ENCODE peak calls at places on chromosomes 1 and 21, in five cellular contexts. I is K562, N is HepG2, A is GM12878, S is SK-N-SH. V is an unnamed sample.

GRCh38 chr1:154716012-154716411 is 108.0 kb upstream of the ADAR start:
- DNase-seq in I (no peak), N (no peak), A (no peak), S (peak; percentile 81), V (no peak)

GRCh38 chr1:44423706-44424546 is 18.9 kb downstream of the RNF220 start:
- DNase-seq in I (no peak), N (no peak), A (no peak), S (no peak), V (peak; percentile 35)

GRCh38 chr1:63640633-63641567 is 47.7 kb downstream of the PGM1 start:
- DNase-seq in I (no peak), N (peak; percentile 97), A (no peak), S (no peak), V (no peak)

GRCh38 chr1:202343652-202344349 is 2.1 kb upstream of the UBE2T start:
- DNase-seq in I (peak; percentile 48), N (peak; percentile 56), A (no peak), S (peak; percentile 37), V (peak; percentile 48)

GRCh38 chr1:234619794-234620247 is 9.8 kb upstream of the IRF2BP2 start:
- DNase-seq in I (no peak), N (peak; percentile 97), A (no peak), S (no peak), V (no peak)

GRCh38 chr21:42146821-42147220 is 72.1 kb upstream of the ABCG1 start:
- DNase-seq in I (no peak), N (no peak), A (no peak), S (no peak), V (no peak)

GRCh38 chr1:147534386-147534785 is 6.9 kb upstream of the BCL9 start:
- DNase-seq in I (no peak), N (peak; percentile 26), A (no peak), S (no peak), V (peak; percentile 26)

GRCh38 chr1:36884029-36884701 is 150.2 kb downstream of the GRIK3 start:
- DNase-seq in I (no peak), N (no peak), A (peak; percentile 28), S (no peak), V (no peak)

GRCh38 chr21:45987121-45987711 is 5.6 kb downstream of the COL6A1 start:
- DNase-seq in I (no peak), N (no peak), A (no peak), S (no peak), V (no peak)

GRCh38 chr1:30083800-30084464 is 639.5 kb downstream of the MATN1 start:
- DNase-seq in I (no peak), N (peak; percentile 6), A (no peak), S (no peak), V (peak; percentile 84)

GRCh38 chr1:207987164-207987563 is 76.2 kb upstream of the CD34 start:
- DNase-seq in I (no peak), N (no peak), A (no peak), S (no peak), V (no peak)

GRCh38 chr21:17848228-17848627 is 29.1 kb upstream of the C21orf91 start:
- DNase-seq in I (no peak), N (no peak), A (peak; percentile 84), S (no peak), V (peak; percentile 97)

GRCh38 chr1:203041351-203041932 is 15.2 kb downstream of the PPFIA4 start:
- DNase-seq in I (no peak), N (no peak), A (no peak), S (no peak), V (no peak)

GRCh38 chr1:50942334-50942733 is 17.7 kb downstream of the FAF1 start:
- DNase-seq in I (no peak), N (no peak), A (no peak), S (no peak), V (no peak)

GRCh38 chr1:50936321-50936720 is 23.7 kb downstream of the FAF1 start:
- DNase-seq in I (no peak), N (no peak), A (no peak), S (no peak), V (peak; percentile 4)

GRCh38 chr1:50934838-50935237 is 25.2 kb downstream of the FAF1 start:
- DNase-seq in I (no peak), N (no peak), A (no peak), S (no peak), V (no peak)

GRCh38 chr1:50940291-50940690 is 19.8 kb downstream of the FAF1 start:
- DNase-seq in I (no peak), N (no peak), A (no peak), S (no peak), V (no peak)
- H4K20me1 ChIP-seq in I (peaks cover 15% of the 10 kb centered on the region), N (no peaks in the 10 kb centered on the region), A (no peaks in the 10 kb centered on the region), S (peaks cover 10% of the 10 kb centered on the region), V (peaks cover 2% of the 10 kb centered on the region)

GRCh38 chr1:24266398-24266941 is 52.7 kb upstream of the GRHL3 start:
- DNase-seq in I (no peak), N (peak; percentile 14), A (no peak), S (no peak), V (peak; percentile 73)

GRCh38 chr1:24261977-24262376 is 57.2 kb upstream of the GRHL3 start:
- DNase-seq in I (no peak), N (no peak), A (no peak), S (no peak), V (no peak)

GRCh38 chr1:24263211-24263610 is 55.9 kb upstream of the GRHL3 start:
- DNase-seq in I (no peak), N (peak; percentile 20), A (no peak), S (no peak), V (no peak)

GRCh38 chr1:24263746-24264145 is 55.4 kb upstream of the GRHL3 start:
- DNase-seq in I (no peak), N (no peak), A (no peak), S (no peak), V (no peak)

DNA sequence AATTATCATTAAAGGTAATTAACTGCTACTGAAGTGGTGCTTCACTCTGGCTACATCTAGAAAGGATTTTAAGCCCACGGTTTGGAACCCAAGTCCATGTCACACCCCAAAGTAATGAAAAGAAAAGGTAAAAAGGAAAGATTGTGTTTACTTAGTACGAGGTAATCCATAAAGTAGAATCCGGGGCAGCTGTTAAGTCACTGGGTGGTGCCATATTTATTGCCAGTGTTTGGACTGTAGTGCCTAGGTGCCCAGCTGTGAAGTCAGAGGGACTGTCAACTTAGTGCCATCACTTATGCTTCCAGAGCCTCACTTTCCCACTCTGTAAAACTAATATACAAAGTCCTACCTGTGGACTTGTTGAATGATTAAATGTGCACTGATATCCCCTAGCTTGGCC is 52.2 kb upstream of the GRHL3 start:
- DNase-seq in I (no peak), N (no peak), A (no peak), S (no peak), V (no peak)
- TF ChIP-seq SMC3 in I (no peak), N (no peak), A (no peak), S (no peak), V (no peak)

DNA sequence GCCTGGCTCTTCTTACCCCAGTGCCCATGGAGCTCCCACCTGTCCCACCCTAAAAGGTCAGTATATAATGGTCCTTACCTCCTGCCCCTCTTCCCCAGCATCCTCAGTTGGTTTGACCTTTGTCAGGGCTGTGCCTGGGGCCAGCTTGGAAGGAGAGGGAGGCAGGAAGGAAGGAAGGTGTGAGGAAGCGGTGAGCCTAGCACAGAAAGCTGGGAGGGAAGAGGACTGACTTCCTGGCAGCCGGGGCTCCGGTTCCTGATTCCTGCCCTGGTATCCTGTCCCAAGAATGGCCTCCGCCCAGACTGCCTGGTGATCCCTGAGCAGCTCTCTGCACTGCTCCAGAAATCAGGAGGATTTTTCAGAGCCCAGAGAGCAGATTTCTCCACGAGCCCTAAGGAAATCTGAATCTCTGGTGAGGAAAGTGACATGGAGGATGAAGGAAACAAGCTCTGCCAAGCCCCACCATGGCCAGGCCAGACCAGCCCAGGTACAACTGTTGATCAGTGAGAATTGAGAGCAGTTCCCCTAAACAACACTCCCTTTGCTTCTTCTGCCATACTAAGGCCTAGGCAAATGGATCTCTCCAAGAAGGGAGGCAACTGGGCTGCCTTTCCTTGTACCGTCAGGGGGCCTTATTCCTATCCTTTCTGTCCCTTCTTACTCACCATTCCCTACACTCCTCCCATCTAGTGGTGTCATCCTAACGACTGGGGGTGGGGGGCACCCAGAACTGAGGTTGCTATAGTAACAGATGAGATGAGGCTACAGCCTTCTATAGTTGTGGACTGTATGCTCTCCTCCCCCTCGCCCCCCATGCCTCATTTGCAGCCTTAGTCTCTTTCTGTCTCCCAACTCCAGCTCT is 3.2 kb downstream of the PEA15 start:
- DNase-seq in I (no peak), N (no peak), A (no peak), S (no peak), V (no peak)
- H4K20me1 ChIP-seq in I (peaks cover 5% of the 10 kb centered on the region), N (no peaks in the 10 kb centered on the region), A (no peaks in the 10 kb centered on the region), S (peaks cover 56% of the 10 kb centered on the region), V (peaks cover 70% of the 10 kb centered on the region)

DNA sequence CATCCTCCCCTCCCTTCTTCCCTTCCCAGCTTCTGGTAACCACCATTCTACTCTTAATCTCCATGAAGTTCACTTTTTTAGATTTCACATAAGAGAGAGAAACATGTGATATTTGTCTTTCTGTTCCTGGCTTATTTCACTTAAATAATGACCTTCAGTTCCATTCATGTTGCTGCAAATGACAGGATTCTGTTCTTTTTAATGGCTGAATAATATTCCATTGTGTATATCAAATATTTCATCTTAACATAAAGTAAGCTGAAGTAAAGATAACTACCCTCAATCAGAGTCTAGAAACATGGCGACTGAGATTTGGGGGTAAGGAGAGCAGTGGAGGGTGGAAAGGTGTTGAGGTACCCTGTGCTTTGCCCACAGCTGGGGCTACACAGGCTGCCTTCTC is 68.9 kb downstream of the RHOU start:
- DNase-seq in I (no peak), N (no peak), A (no peak), S (no peak), V (no peak)
- TF ChIP-seq SMC3 in I (no peak), N (no peak), A (no peak), S (no peak), V (no peak)

GRCh38 chr1:15706751-15707150 is 22.6 kb downstream of the PLEKHM2 start:
- DNase-seq in I (no peak), N (no peak), A (no peak), S (no peak), V (no peak)
- H4K20me1 ChIP-seq in I (peaks cover 4% of the 10 kb centered on the region), N (peaks cover 4% of the 10 kb centered on the region), A (no peaks in the 10 kb centered on the region), S (peaks cover 12% of the 10 kb centered on the region), V (peaks cover 37% of the 10 kb centered on the region)

GRCh38 chr1:25913166-25913565 is 6.9 kb upstream of the STMN1 start:
- DNase-seq in I (no peak), N (no peak), A (no peak), S (no peak), V (no peak)
- TF ChIP-seq SMC3 in I (no peak), N (no peak), A (no peak), S (no peak), V (no peak)

GRCh38 chr1:8368956-8369639 is 51.2 kb downstream of the SLC45A1 start:
- DNase-seq in I (no peak), N (no peak), A (no peak), S (no peak), V (no peak)
- H4K20me1 ChIP-seq in I (peaks cover 4% of the 10 kb centered on the region), N (peaks cover 55% of the 10 kb centered on the region), A (no peaks in the 10 kb centered on the region), S (peaks cover 30% of the 10 kb centered on the region), V (peaks cover 74% of the 10 kb centered on the region)

GRCh38 chr1:19564366-19564765 is 79.0 kb upstream of the CAPZB start:
- DNase-seq in I (no peak), N (no peak), A (no peak), S (no peak), V (no peak)
- TF ChIP-seq SMC3 in I (no peak), N (no peak), A (no peak), S (no peak), V (no peak)